ENCODE peak calls at places on chromosome 19, in six cellular contexts. O is neural progenitor cell, D is mammary epithelial cell, J is IMR-90, I is PC-3, S is mesendoderm. U is an unnamed sample.

GRCh38 chr19:10390652-10391286 is 10.4 kb upstream of the TYK2 start:
- DNase-seq in J (peak; percentile 71), S (peak; percentile 79), I (peak; percentile 84), O (peak; percentile 81), D (peak; percentile 38), U (peak; percentile 78)

GRCh38 chr19:18322318-18322758 is 538 bp downstream of the LSM4 start:
- DNase-seq in O (peak; percentile 81), I (peak; percentile 43), J (peak; percentile 65), S (peak; percentile 83), D (no peak), U (peak; percentile 69)

GRCh38 chr19:10290876-10291553 is 1.3 kb downstream of the ICAM5 start:
- DNase-seq in I (peak; percentile 56), S (peak; percentile 60), J (peak; percentile 54), O (peak; percentile 65), D (peak; percentile 50), U (peak; percentile 40)

GRCh38 chr19:41901707-41902360 is 18.9 kb downstream of the ARHGEF1 start:
- DNase-seq in O (no peak), I (no peak), S (no peak), J (no peak), D (no peak), U (no peak)

GRCh38 chr19:56015756-56016155 is 29.2 kb downstream of the NLRP5 start:
- DNase-seq in I (peak; percentile 47), J (no peak), S (no peak), O (peak; percentile 9), D (no peak), U (no peak)

GRCh38 chr19:5828661-5829566 is 10.6 kb downstream of the FUT6 start:
- DNase-seq in D (no peak), O (peak; percentile 83), I (no peak), S (peak; percentile 62), J (no peak), U (peak; percentile 5)

GRCh38 chr19:54077334-54077733 is 3.8 kb downstream of the TARM1 start:
- DNase-seq in I (no peak), D (no peak), S (no peak), J (no peak), O (no peak), U (no peak)

GRCh38 chr19:11324079-11324661 is 15.3 kb downstream of the RAB3D start:
- DNase-seq in I (peak; percentile 57), D (peak; percentile 91), O (no peak), J (peak; percentile 94), S (no peak), U (peak; percentile 95)

GRCh38 chr19:20558011-20558410 is 7.6 kb downstream of the ZNF737 start:
- DNase-seq in I (no peak), D (no peak), J (no peak), S (peak; percentile 58), O (no peak), U (no peak)

GRCh38 chr19:5440299-5440698 is 14.9 kb upstream of the ZNRF4 start:
- DNase-seq in S (no peak), O (no peak), D (no peak), J (no peak), I (no peak), U (no peak)

GRCh38 chr19:19405919-19406877 is 723 bp downstream of the GATAD2A start:
- DNase-seq in S (peak; percentile 55), D (peak; percentile 50), I (peak; percentile 54), J (peak; percentile 60), O (peak; percentile 80), U (peak; percentile 54)
- H3K4me1 ChIP-seq in S (peaks cover 19% of the 10 kb centered on the region), D (peaks cover 47% of the 10 kb centered on the region), I (peaks cover 51% of the 10 kb centered on the region), J (peaks cover 13% of the 10 kb centered on the region), O (peaks cover 42% of the 10 kb centered on the region), U (peaks cover 20% of the 10 kb centered on the region)

DNA sequence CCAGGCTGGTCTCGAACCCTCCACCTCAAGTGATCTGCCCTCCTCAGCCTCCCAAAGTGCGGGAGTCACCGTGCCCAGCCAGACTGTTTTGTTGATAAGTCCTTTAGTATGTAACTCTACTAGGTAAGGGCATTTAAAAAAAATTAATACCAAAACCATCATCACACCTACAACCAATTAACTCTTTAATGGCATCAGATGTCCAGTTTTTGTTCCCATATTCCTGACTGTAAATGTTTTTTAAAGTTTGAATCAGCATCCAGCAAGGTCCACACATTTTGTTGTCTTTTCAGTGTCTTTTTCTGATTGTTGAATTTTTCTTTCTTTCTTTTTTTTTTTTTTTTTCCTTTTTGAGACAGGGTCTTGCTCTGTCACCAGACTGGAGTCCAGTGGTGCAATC is 5.6 kb downstream of the FCGRT start:
- DNase-seq in J (no peak), S (no peak), D (no peak), I (no peak), O (no peak), U (no peak)
- H3K36me3 ChIP-seq in J (peaks cover 15% of the 10 kb centered on the region), S (no peaks in the 10 kb centered on the region), D (no peaks in the 10 kb centered on the region), I (no peaks in the 10 kb centered on the region), O (no peaks in the 10 kb centered on the region), U (no peaks in the 10 kb centered on the region)

DNA sequence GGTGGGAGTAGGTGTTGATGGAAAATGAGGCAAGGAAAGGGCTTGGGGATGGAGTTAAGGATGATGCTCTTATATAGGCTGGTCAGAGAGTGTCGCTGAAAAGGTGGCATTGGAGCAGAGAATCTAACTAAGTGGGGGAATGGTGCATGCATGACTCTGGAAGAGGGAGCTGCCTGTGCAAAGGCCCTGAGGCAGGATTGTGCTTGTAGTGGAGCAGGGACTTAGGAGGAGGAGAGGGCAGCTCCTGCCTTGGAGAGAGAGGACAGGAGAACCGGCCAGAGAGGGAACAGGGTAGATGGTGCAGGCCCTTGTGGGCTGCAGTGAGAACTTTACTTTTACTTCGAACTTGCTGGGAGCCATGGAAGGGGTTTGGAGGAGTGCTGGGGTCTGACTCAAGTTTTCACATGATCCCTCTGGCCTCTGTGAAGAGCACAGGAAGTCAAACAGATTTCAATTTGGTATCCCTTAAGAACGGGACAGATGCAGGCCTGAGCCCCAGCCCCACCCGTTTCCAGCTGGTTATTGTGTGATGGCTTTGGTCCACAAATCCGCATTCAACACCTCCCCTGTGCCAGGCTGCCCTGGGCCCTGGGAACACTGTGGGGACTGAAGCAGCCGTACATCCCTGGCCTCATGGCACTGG is 7.0 kb downstream of the AP2A1 start:
- DNase-seq in S (no peak), I (no peak), O (no peak), J (no peak), D (no peak), U (no peak)
- H3K9ac ChIP-seq in S (no peak overlapping the region), I (no peak overlapping the region), O (no peak overlapping the region), J (no peak overlapping the region), D (no peak overlapping the region), U (no peak overlapping the region)

DNA sequence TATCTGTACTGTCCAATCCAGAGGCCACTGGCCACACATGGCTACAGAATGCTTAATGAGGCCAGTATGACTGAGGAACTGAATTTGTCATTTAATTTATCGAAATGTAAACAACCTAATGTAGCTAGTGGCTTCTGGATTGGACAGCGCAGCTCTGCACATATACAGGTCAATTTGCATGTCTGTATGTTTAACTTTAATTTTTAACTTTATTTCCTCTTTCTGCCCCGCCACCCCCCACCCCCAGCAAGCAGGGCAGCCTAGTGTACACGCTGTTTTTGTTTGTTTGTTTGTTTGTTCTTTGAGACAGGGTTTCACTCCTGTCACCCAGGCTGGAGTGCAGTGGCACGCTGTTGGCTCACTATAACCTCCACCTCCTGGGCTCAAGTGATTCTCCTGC is 15.5 kb downstream of the ZSWIM9 start:
- DNase-seq in J (no peak), O (no peak), I (no peak), S (no peak), D (no peak), U (no peak)
- H3K4me1 ChIP-seq in J (no peaks in the 10 kb centered on the region), O (no peaks in the 10 kb centered on the region), I (peaks cover 11% of the 10 kb centered on the region), S (no peaks in the 10 kb centered on the region), D (no peaks in the 10 kb centered on the region), U (no peaks in the 10 kb centered on the region)

GRCh38 chr19:16382775-16383543 is 58.3 kb downstream of the KLF2 start:
- DNase-seq in D (peak; percentile 59), O (peak; percentile 88), S (peak; percentile 91), I (peak; percentile 79), J (peak; percentile 85), U (peak; percentile 72)

GRCh38 chr19:16385821-16386220 is 61.2 kb downstream of the KLF2 start:
- DNase-seq in S (no peak), I (no peak), J (no peak), O (no peak), D (no peak), U (no peak)

GRCh38 chr19:16383584-16384161 is 59.0 kb downstream of the KLF2 start:
- DNase-seq in O (no peak), D (no peak), I (no peak), S (no peak), J (no peak), U (no peak)

GRCh38 chr19:16385296-16385695 is 60.7 kb downstream of the KLF2 start:
- DNase-seq in O (no peak), S (no peak), J (no peak), D (no peak), I (no peak), U (no peak)

GRCh38 chr19:16384688-16385087 is 60.1 kb downstream of the KLF2 start:
- DNase-seq in D (no peak), J (no peak), S (no peak), I (no peak), O (no peak), U (no peak)
- H3K36me3 ChIP-seq in D (no peaks in the 10 kb centered on the region), J (peaks cover 25% of the 10 kb centered on the region), S (peaks cover 2% of the 10 kb centered on the region), I (peaks cover 35% of the 10 kb centered on the region), O (no peaks in the 10 kb centered on the region), U (peaks cover 14% of the 10 kb centered on the region)

DNA sequence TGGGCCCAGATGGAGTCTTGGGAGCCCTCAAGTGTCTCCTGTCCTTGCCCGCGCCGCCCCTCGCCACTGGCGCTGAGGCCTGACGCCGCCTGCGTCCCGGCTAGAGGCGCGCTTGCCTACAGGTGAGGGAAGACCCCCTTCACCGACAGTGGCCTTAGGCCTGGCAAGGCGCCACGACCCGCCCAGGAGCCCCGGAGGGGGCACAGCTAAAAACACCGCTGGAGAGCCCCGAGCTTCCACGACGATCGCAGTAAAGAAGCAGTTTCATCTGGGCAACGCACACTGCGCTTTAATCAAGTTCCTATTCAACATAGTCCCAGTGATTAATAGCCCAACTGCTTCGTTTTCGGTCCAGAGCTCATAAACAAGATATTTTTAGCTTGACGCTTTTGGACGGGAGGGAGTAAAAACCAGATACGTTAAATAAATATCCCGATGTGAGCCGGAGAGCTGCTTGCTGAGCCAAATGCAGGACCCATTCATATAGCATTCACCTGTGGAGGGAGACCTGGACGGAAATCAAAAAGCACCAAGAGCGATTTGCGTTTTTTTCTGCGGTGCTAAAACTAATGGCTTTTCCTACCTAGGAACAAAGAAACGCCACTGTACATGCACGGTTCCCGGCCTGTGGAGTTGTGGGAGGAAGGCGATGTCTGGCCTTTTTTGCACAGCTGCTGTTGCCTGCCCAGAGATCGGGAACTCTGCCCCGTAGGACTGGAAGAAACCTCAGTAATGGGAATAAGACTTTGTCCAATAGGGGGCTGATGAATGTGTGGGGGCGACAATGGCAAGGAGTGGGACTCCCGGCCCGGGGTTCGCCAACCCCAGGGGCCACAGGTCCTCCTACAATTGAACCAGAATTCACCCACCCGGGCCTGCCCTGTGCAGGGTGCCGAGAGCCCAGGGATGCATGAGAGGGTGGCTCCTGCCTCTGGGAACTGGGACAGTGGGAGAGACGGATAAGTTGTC is 1.7 kb upstream of the CEBPA start:
- DNase-seq in I (no peak), S (no peak), J (no peak), O (no peak), D (no peak), U (no peak)
- H3K9ac ChIP-seq in I (no peak overlapping the region), S (peak overlapping the region; percentile 75), J (no peak overlapping the region), O (no peak overlapping the region), D (no peak overlapping the region), U (no peak overlapping the region)

GRCh38 chr19:15863272-15863671 is 34.6 kb downstream of the CYP4F2 start:
- DNase-seq in D (peak; percentile 58), J (no peak), S (no peak), I (no peak), O (no peak), U (no peak)
- H3K4me1 ChIP-seq in D (peaks cover 5% of the 10 kb centered on the region), J (no peaks in the 10 kb centered on the region), S (no peaks in the 10 kb centered on the region), I (no peaks in the 10 kb centered on the region), O (no peaks in the 10 kb centered on the region), U (no peaks in the 10 kb centered on the region)

U was measured in fibroblast of lung.